ENCODE peak calls at places on chromosomes 6 and 20, in five cellular contexts. G, S, D, J and X are unnamed samples.

GRCh38 chr6:88725111-88725711 is 238.2 kb downstream of the RNGTT start:
- DNase-seq in S (peak; percentile 81), G (no peak), J (no peak), D (no peak), X (no peak)

GRCh38 chr20:21613512-21613911 is 92.0 kb upstream of the PAX1 start:
- DNase-seq in D (no peak), J (no peak), S (no peak), G (no peak), X (no peak)

GRCh38 chr6:106631356-106631755 is 2.0 kb downstream of the QRSL1 start:
- DNase-seq in G (no peak), S (no peak), D (no peak), J (no peak), X (no peak)

GRCh38 chr6:5314191-5314865 is 53.0 kb downstream of the FARS2 start:
- DNase-seq in D (no peak), J (no peak), G (no peak), S (no peak), X (no peak)

GRCh38 chr20:35610833-35611427 is 4.7 kb upstream of the SPAG4 start:
- DNase-seq in S (no peak), G (no peak), D (no peak), J (no peak), X (no peak)

GRCh38 chr6:166618866-166619761 is 7.9 kb downstream of the RPS6KA2 start:
- DNase-seq in S (no peak), G (no peak), D (no peak), J (no peak), X (no peak)

GRCh38 chr20:50303573-50304500 is 113.2 kb downstream of the CEBPB start:
- DNase-seq in S (peak; percentile 42), D (no peak), J (no peak), G (no peak), X (no peak)

GRCh38 chr6:95357380-95358025 is 219.8 kb upstream of the MANEA start:
- DNase-seq in S (no peak), J (no peak), D (no peak), G (no peak), X (no peak)

GRCh38 chr20:62695448-62696414 is 12.9 kb upstream of the NTSR1 start:
- DNase-seq in S (no peak), D (no peak), G (no peak), J (no peak), X (no peak)

GRCh38 chr20:49138431-49138830 is 49.7 kb downstream of the STAU1 start:
- DNase-seq in D (no peak), S (no peak), G (no peak), J (no peak), X (no peak)

GRCh38 chr20:8505817-8506216 is 373.8 kb downstream of the PLCB1 start:
- DNase-seq in D (no peak), G (no peak), S (no peak), J (no peak), X (no peak)

GRCh38 chr6:45854343-45854742 is 161.3 kb downstream of the CLIC5 start:
- DNase-seq in D (no peak), S (no peak), J (no peak), G (no peak), X (no peak)

GRCh38 chr6:113998811-113999210 is 27.9 kb upstream of the HDAC2 start:
- DNase-seq in S (no peak), D (no peak), J (no peak), G (no peak), X (no peak)

GRCh38 chr6:22943331-22943730 is 374.0 kb downstream of the HDGFL1 start:
- DNase-seq in J (no peak), S (no peak), D (no peak), G (no peak), X (no peak)

GRCh38 chr6:56370127-56370540 is 122.8 kb upstream of the COL21A1 start:
- DNase-seq in S (peak; percentile 33), J (no peak), G (no peak), D (no peak), X (peak; percentile 65)

GRCh38 chr6:126524927-126525326 is 185.0 kb downstream of the CENPW start:
- DNase-seq in D (no peak), J (no peak), S (no peak), G (no peak), X (no peak)

GRCh38 chr6:21594427-21595264 is 1.1 kb downstream of the SOX4 start:
- DNase-seq in S (peak; percentile 30), D (peak; percentile 18), G (peak; percentile 29), J (peak; percentile 14), X (no peak)

GRCh38 chr6:168601101-168601500 is 160.1 kb downstream of the SMOC2 start:
- DNase-seq in S (no peak), D (no peak), J (no peak), G (no peak), X (no peak)

GRCh38 chr6:170080169-170080827 is 210.6 kb downstream of the DLL1 start:
- DNase-seq in S (no peak), J (peak; percentile 2), D (no peak), G (no peak), X (no peak)

GRCh38 chr6:156776470-156776840 is 723 bp upstream of the ARID1B start:
- DNase-seq in S (no peak), G (no peak), D (no peak), J (no peak), X (peak; percentile 26)

GRCh38 chr20:10110151-10110550 is 75.4 kb downstream of the ANKEF1 start:
- DNase-seq in S (no peak), J (no peak), D (no peak), G (no peak), X (no peak)

GRCh38 chr20:33551778-33552177 is 61.9 kb downstream of the CBFA2T2 start:
- DNase-seq in S (no peak), D (no peak), G (no peak), J (no peak), X (no peak)

GRCh38 chr6:34809914-34810882 is 18.3 kb downstream of the BLTP3A start:
- DNase-seq in D (no peak), S (no peak), G (no peak), J (no peak), X (no peak)

GRCh38 chr20:32585011-32585518 is at the start of gene NOL4L:
- DNase-seq in S (peak; percentile 74), G (peak; percentile 38), J (peak; percentile 40), D (no peak), X (no peak)

GRCh38 chr6:42727627-42728026 is 5.2 kb upstream of the PRPH2 start:
- DNase-seq in D (no peak), S (no peak), G (no peak), J (no peak), X (no peak)

GRCh38 chr6:145139451-145139850 is 595.9 kb downstream of the EPM2A start:
- DNase-seq in S (peak; percentile 25), J (no peak), G (no peak), D (no peak), X (peak; percentile 75)

GRCh38 chr6:166952567-166953464 is 3.5 kb downstream of the RNASET2 start:
- DNase-seq in D (no peak), J (no peak), S (no peak), G (no peak), X (no peak)

GRCh38 chr6:150830409-150831165 is 34.9 kb upstream of the MTHFD1L start:
- DNase-seq in D (no peak), J (no peak), S (no peak), G (no peak), X (no peak)

GRCh38 chr6:45436544-45437440 is 59.1 kb upstream of the SUPT3H start:
- DNase-seq in D (no peak), G (no peak), J (no peak), S (no peak), X (no peak)

GRCh38 chr6:140485740-140486467 is 1111.5 kb upstream of the CITED2 start:
- DNase-seq in S (no peak), G (no peak), J (no peak), D (no peak), X (peak; percentile 46)

GRCh38 chr20:13865156-13865555 is 80.3 kb downstream of the NDUFAF5 start:
- DNase-seq in J (no peak), D (no peak), S (no peak), G (no peak), X (no peak)

GRCh38 chr6:125111219-125111983 is 42.2 kb upstream of the TPD52L1 start:
- DNase-seq in G (no peak), J (no peak), D (no peak), S (no peak), X (no peak)

GRCh38 chr20:38985603-38986170 is 23.5 kb downstream of the DHX35 start:
- DNase-seq in J (no peak), D (no peak), S (no peak), G (no peak), X (no peak)

GRCh38 chr6:148593130-148593812 is 153.6 kb upstream of the UST start:
- DNase-seq in S (no peak), J (no peak), G (no peak), D (no peak), X (no peak)

GRCh38 chr6:126253421-126253820 is 86.5 kb upstream of the CENPW start:
- DNase-seq in S (no peak), J (no peak), D (no peak), G (no peak), X (no peak)

GRCh38 chr6:2783188-2783957 is 18.2 kb downstream of the WRNIP1 start:
- DNase-seq in G (no peak), D (no peak), J (no peak), S (peak; percentile 45), X (no peak)